ENCODE peak calls at places on chromosomes 12 and 14, in seven cellular contexts. Z is NCI-H1417 treated with DMSO at 0.1 percent for 48 hours, J is SK-N-SH, M is amniotic stem cell, E is type B pancreatic cell, O is amygdala, T is cardiac fibroblast. V is an unnamed sample.

GRCh38 chr12:108806921-108807320 is 50.5 kb downstream of the SSH1 start:
- DNase-seq in Z (no peak), J (no peak), M (no peak), E (no peak), O (no peak), T (no peak), V (no peak)

GRCh38 chr14:61557262-61557661 is 138.1 kb upstream of the HIF1A start:
- DNase-seq in Z (no peak), J (no peak), M (no peak), E (no peak), O (no peak), T (no peak), V (no peak)

GRCh38 chr12:81797100-81797499 is 38.0 kb upstream of the PPFIA2 start:
- DNase-seq in Z (no peak), J (peak; percentile 4), M (no peak), E (no peak), O (no peak), T (peak; percentile 31), V (no peak)

GRCh38 chr12:130608132-130608531 is 108.0 kb downstream of the RIMBP2 start:
- DNase-seq in Z (no peak), J (no peak), M (no peak), E (no peak), O (no peak), T (no peak), V (no peak)

GRCh38 chr14:22955702-22956575 is 951 bp downstream of the HAUS4 start:
- DNase-seq in Z (no peak), J (no peak), M (no peak), E (no peak), O (no peak), T (no peak), V (no peak)

GRCh38 chr12:96886998-96887677 is 19.9 kb upstream of the NEDD1 start:
- DNase-seq in Z (no peak), J (no peak), M (no peak), E (no peak), O (peak; percentile 8), T (peak; percentile 56), V (no peak)

GRCh38 chr12:122205590-122205925 is 2.0 kb downstream of the B3GNT4 start:
- DNase-seq in Z (no peak), J (no peak), M (no peak), E (no peak), O (no peak), T (no peak), V (no peak)

GRCh38 chr12:8987163-8987562 is 2.2 kb upstream of the KLRG1 start:
- DNase-seq in Z (no peak), J (no peak), M (no peak), E (no peak), O (no peak), T (no peak), V (no peak)

GRCh38 chr14:105412768-105413541 is 6.7 kb upstream of the MTA1 start:
- DNase-seq in Z (no peak), J (no peak), M (no peak), E (no peak), O (no peak), T (no peak), V (no peak)

GRCh38 chr14:34403646-34404045 is 58.4 kb downstream of the SPTSSA start:
- DNase-seq in Z (no peak), J (no peak), M (no peak), E (no peak), O (no peak), T (no peak), V (no peak)

GRCh38 chr14:64715628-64716412 is 11.6 kb downstream of the PLEKHG3 start:
- DNase-seq in Z (no peak), J (no peak), M (no peak), E (no peak), O (peak; percentile 53), T (no peak), V (no peak)

GRCh38 chr12:100346660-100347059 is 10.2 kb upstream of the SLC17A8 start:
- DNase-seq in Z (no peak), J (no peak), M (no peak), E (no peak), O (no peak), T (no peak), V (no peak)

GRCh38 chr14:68269136-68269535 is 449.6 kb downstream of the RAD51B start:
- DNase-seq in Z (no peak), J (no peak), M (no peak), E (no peak), O (no peak), T (no peak), V (no peak)

GRCh38 chr12:1800646-1801284 is 19.6 kb upstream of the LRTM2 start:
- DNase-seq in Z (no peak), J (peak; percentile 68), M (no peak), E (peak; percentile 62), O (no peak), T (peak; percentile 66), V (no peak)

GRCh38 chr14:50790568-50790967 is 40.4 kb downstream of the NIN start:
- DNase-seq in Z (no peak), J (no peak), M (no peak), E (no peak), O (no peak), T (no peak), V (no peak)

GRCh38 chr14:91837076-91837475 is 30.3 kb downstream of the TC2N start:
- DNase-seq in Z (no peak), J (no peak), M (no peak), E (no peak), O (no peak), T (no peak), V (no peak)

GRCh38 chr12:70822431-70822830 is 98.1 kb downstream of the PTPRR start:
- DNase-seq in Z (no peak), J (no peak), M (no peak), E (no peak), O (no peak), T (no peak), V (no peak)

GRCh38 chr12:16849473-16849872 is 243.5 kb upstream of the LMO3 start:
- DNase-seq in Z (no peak), J (peak; percentile 13), M (no peak), E (no peak), O (no peak), T (no peak), V (no peak)

GRCh38 chr14:103185051-103186027 is 62.1 kb downstream of the TNFAIP2 start:
- DNase-seq in Z (peak; percentile 14), J (peak; percentile 65), M (no peak), E (no peak), O (no peak), T (peak; percentile 59), V (no peak)

GRCh38 chr14:103123634-103124500 is 606 bp downstream of the TNFAIP2 start:
- DNase-seq in Z (no peak), J (no peak), M (no peak), E (no peak), O (no peak), T (peak; percentile 58), V (no peak)

GRCh38 chr12:70774055-70774454 is 136.8 kb upstream of the PTPRB start:
- DNase-seq in Z (no peak), J (no peak), M (no peak), E (no peak), O (no peak), T (peak; percentile 95), V (no peak)

GRCh38 chr12:14249368-14249767 is 116.1 kb upstream of the ATF7IP start:
- DNase-seq in Z (no peak), J (no peak), M (no peak), E (no peak), O (no peak), T (no peak), V (no peak)

V was measured in pulmonary artery endothelial cell.